ENCODE peak calls at places on chromosomes 1 and 21, in nine cellular contexts. Y, P, W, R, S, D, X, F and N are unnamed samples.

GRCh38 chr1:201026746-201027145 is 3.2 kb upstream of the KIF21B start:
- DNase-seq in Y (peak), P (no peak), W (no peak), R (no peak), S (no peak), D (no peak), X (no peak), F (no peak), N (no peak)

GRCh38 chr1:178609015-178609414 is 96.1 kb downstream of the TEX35 start:
- DNase-seq in Y (no peak), P (peak), W (no peak), R (no peak), S (no peak), D (no peak), X (peak), F (no peak), N (no peak)

GRCh38 chr21:22710725-22711124 is 1712.5 kb downstream of the NCAM2 start:
- DNase-seq in Y (no peak), P (no peak), W (no peak), R (no peak), S (no peak), D (no peak), X (no peak), F (no peak), N (no peak)

GRCh38 chr1:29517251-29518080 is 281.1 kb downstream of the PTPRU start:
- DNase-seq in Y (no peak), P (no peak), W (no peak), R (no peak), S (no peak), D (no peak), X (no peak), F (no peak), N (no peak)

GRCh38 chr1:23169727-23170335 is 1.2 kb upstream of the LUZP1 start:
- DNase-seq in Y (peak), P (peak), W (no peak), R (peak), S (peak), D (no peak), X (no peak), F (peak), N (peak)

GRCh38 chr1:227748496-227749182 is 13.4 kb downstream of the SNAP47 start:
- DNase-seq in Y (no peak), P (no peak), W (no peak), R (no peak), S (no peak), D (no peak), X (no peak), F (no peak), N (no peak)

GRCh38 chr1:70745199-70745598 is 302.4 kb downstream of the PTGER3 start:
- DNase-seq in Y (peak), P (peak), W (peak), R (peak), S (peak), D (no peak), X (peak), F (no peak), N (peak)

GRCh38 chr1:147750618-147751217 is 9.7 kb downstream of the GJA5 start:
- DNase-seq in Y (no peak), P (no peak), W (no peak), R (no peak), S (no peak), D (no peak), X (peak), F (no peak), N (no peak)

GRCh38 chr1:73359001-73359400 is 839.0 kb downstream of the LRRIQ3 start:
- DNase-seq in Y (no peak), P (no peak), W (no peak), R (no peak), S (no peak), D (no peak), X (no peak), F (no peak), N (no peak)

GRCh38 chr1:22296701-22297591 is 154.0 kb upstream of the WNT4 start:
- DNase-seq in Y (no peak), P (peak), W (no peak), R (no peak), S (no peak), D (no peak), X (peak), F (no peak), N (no peak)

GRCh38 chr1:101317590-101317989 is 80.8 kb downstream of the S1PR1 start:
- DNase-seq in Y (no peak), P (no peak), W (no peak), R (peak), S (no peak), D (no peak), X (no peak), F (no peak), N (no peak)

GRCh38 chr21:45334134-45334533 is 46.4 kb upstream of the POFUT2 start:
- DNase-seq in Y (no peak), P (no peak), W (no peak), R (no peak), S (no peak), D (no peak), X (no peak), F (no peak), N (no peak)

GRCh38 chr1:199759268-199759724 is 268.2 kb upstream of the NR5A2 start:
- DNase-seq in Y (no peak), P (peak), W (no peak), R (no peak), S (peak), D (no peak), X (peak), F (no peak), N (no peak)

GRCh38 chr1:233665575-233666270 is 51.8 kb downstream of the KCNK1 start:
- DNase-seq in Y (no peak), P (no peak), W (no peak), R (no peak), S (no peak), D (no peak), X (no peak), F (no peak), N (no peak)

GRCh38 chr1:99180343-99180808 is 83.9 kb upstream of the PLPPR4 start:
- DNase-seq in Y (peak), P (peak), W (peak), R (peak), S (peak), D (peak), X (peak), F (peak), N (peak)

GRCh38 chr1:1577367-1578011 is 2.8 kb upstream of the SSU72 start:
- DNase-seq in Y (no peak), P (no peak), W (no peak), R (no peak), S (no peak), D (no peak), X (no peak), F (no peak), N (no peak)

GRCh38 chr1:242523968-242524570 is 428 bp downstream of the PLD5 start:
- DNase-seq in Y (no peak), P (peak), W (peak), R (peak), S (no peak), D (peak), X (peak), F (peak), N (peak)

GRCh38 chr1:241357366-241358305 is 631 bp upstream of the RGS7 start:
- DNase-seq in Y (no peak), P (peak), W (no peak), R (peak), S (no peak), D (peak), X (no peak), F (no peak), N (peak)

GRCh38 chr1:170402451-170403311 is 129.3 kb upstream of the GORAB start:
- DNase-seq in Y (no peak), P (peak), W (no peak), R (no peak), S (no peak), D (no peak), X (no peak), F (no peak), N (no peak)

GRCh38 chr1:100882622-100883186 is 11.9 kb downstream of the EXTL2 start:
- DNase-seq in Y (no peak), P (no peak), W (no peak), R (no peak), S (no peak), D (no peak), X (no peak), F (peak), N (no peak)

GRCh38 chr1:230054092-230054749 is 12.8 kb upstream of the GALNT2 start:
- DNase-seq in Y (no peak), P (no peak), W (no peak), R (no peak), S (no peak), D (no peak), X (no peak), F (no peak), N (no peak)

GRCh38 chr1:38025664-38026063 is 13.1 kb downstream of the UTP11 start:
- DNase-seq in Y (no peak), P (no peak), W (no peak), R (no peak), S (no peak), D (no peak), X (no peak), F (no peak), N (no peak)

GRCh38 chr1:1290238-1290731 is 10.0 kb downstream of the SCNN1D start:
- DNase-seq in Y (peak), P (peak), W (peak), R (peak), S (no peak), D (peak), X (peak), F (peak), N (peak)

GRCh38 chr1:154744352-154744751 is 125.7 kb downstream of the KCNN3 start:
- DNase-seq in Y (no peak), P (no peak), W (no peak), R (no peak), S (no peak), D (no peak), X (no peak), F (no peak), N (no peak)
- TF ChIP-seq EZH2phosphoT487 in Y (no peak), P (no peak), W (no peak), R (no peak), S (no peak), D (no peak), X (no peak), F (no peak), N (no peak)

DNA sequence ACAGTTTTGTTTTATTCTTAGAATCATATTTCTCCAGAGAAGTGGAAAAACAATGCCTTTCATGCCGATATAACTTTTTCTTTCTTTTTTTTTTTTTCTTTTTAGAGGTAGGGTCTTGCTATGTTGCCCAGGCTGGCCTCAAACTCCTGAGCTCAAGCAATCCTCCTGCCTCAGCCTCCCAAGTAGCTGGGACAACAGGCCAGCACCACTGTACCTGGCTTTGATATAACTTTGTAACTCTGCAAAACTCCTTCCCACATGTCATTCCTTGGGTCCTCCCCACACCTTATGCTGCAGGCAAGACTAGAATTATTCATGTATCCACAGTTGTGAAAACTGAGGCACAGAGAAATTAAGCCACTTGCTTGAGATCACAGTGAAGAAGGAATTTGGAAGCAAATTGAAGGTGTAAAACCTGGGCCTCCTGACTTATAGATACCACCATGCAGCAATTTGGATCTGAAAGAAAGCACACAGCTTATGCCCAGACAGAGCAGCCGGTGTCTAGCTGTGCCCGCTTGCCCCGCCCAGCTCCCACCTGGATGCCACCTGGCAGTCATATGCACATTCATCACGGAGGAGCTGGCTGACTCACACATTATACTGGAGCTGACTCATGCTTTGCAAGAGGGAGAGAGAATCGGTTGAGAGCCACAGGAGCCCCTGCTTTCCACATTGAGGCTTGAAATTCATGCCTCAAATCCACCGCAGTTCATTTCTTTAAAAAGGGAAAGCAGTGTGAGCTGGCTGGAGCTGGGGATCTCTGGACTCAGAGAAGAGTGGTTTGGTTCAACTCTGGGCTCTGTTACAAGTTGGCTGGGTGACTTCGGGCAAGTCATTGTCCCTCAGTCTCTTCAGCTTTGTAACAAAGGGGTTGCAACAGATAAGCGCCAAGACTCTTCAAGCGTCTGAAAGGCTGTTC is 8.3 kb upstream of the SLC2A1 start:
- DNase-seq in Y (no peak), P (peak), W (peak), R (peak), S (peak), D (no peak), X (peak), F (peak), N (no peak)
- H3K27ac ChIP-seq in Y (no peak), P (peak), W (peak), R (peak), S (peak), D (peak), X (peak), F (peak), N (no peak)

DNA sequence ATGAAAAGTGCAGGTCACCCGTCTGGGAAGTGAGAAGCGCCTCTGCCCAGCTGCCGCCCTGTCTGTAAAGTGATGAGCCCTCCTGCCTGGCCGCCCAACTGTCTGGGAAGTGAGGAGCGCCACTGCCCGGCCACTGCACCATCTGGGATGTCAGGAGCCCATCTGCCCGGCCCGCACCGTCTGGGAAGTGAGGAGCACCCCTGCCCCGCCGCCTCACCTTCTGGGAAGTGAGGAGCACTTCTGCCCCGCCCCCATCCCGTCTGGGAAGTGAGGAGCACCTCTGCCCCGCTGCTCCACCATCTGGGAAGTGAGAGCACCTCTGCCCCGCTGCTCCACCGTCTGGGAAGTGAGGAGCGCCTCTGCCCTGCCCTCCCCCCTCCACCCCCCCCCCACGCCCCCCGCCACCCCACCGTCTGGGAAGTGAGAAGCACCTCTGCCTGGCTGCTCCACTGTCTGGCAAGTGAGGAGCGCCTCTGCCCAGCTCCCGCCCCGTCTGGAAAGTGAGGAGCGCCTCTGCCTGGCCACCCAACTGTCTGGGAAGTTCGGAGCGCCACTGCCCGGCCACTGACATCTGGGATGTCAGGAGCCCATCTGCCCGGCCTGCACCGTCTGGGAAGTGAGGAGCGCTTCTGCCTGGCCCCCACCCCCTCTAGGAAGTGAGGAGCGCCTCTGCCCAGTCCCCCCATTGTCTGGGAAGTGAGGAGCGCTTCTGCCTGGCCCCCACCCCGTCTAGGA is 4.5 kb upstream of the ZZZ3 start:
- DNase-seq in Y (no peak), P (no peak), W (no peak), R (peak), S (no peak), D (no peak), X (no peak), F (peak), N (peak)
- H3K4me2 ChIP-seq in Y (peak), P (no peak), W (no peak), R (peak), S (peak), D (no peak), X (no peak), F (peak), N (peak)

DNA sequence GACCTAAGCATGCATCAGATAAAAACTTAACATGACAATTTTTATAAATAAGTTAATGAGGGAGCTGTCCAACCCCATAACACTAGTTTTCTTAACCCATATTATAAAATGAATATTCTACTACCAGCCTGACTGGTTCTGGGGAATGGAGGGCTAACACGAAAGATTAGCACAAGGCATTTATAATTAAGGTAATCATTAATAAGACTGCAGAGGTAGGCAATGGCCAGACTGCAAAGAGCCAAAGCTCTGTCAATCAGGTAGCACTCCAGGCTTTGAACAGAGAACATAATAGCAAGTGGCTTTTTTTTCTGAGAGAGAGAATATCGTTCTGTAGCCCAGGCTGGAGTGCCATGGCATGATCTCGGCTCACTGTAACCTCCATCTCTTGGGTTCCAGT is 20.6 kb upstream of the TMEM35B start:
- DNase-seq in Y (no peak), P (no peak), W (no peak), R (no peak), S (no peak), D (no peak), X (no peak), F (no peak), N (no peak)
- TF ChIP-seq EZH2phosphoT487 in Y (no peak), P (no peak), W (no peak), R (no peak), S (no peak), D (no peak), X (no peak), F (no peak), N (no peak)

GRCh38 chr21:15138475-15138874 is 73.7 kb upstream of the NRIP1 start:
- DNase-seq in Y (no peak), P (no peak), W (no peak), R (no peak), S (no peak), D (no peak), X (no peak), F (no peak), N (peak)
- H3K27ac ChIP-seq in Y (no peak), P (no peak), W (no peak), R (no peak), S (no peak), D (no peak), X (no peak), F (no peak), N (no peak)

GRCh38 chr1:93770640-93771039 is 89.0 kb upstream of the BCAR3 start:
- DNase-seq in Y (peak), P (peak), W (no peak), R (peak), S (no peak), D (no peak), X (peak), F (no peak), N (peak)

GRCh38 chr1:93771843-93772242 is 90.2 kb upstream of the BCAR3 start:
- DNase-seq in Y (no peak), P (no peak), W (no peak), R (no peak), S (no peak), D (no peak), X (no peak), F (no peak), N (no peak)

GRCh38 chr1:93774707-93775106 is 93.1 kb upstream of the BCAR3 start:
- DNase-seq in Y (no peak), P (no peak), W (no peak), R (no peak), S (no peak), D (no peak), X (no peak), F (no peak), N (no peak)

GRCh38 chr1:93775224-93775623 is 93.6 kb upstream of the BCAR3 start:
- DNase-seq in Y (no peak), P (no peak), W (no peak), R (no peak), S (peak), D (no peak), X (peak), F (no peak), N (no peak)

DNA sequence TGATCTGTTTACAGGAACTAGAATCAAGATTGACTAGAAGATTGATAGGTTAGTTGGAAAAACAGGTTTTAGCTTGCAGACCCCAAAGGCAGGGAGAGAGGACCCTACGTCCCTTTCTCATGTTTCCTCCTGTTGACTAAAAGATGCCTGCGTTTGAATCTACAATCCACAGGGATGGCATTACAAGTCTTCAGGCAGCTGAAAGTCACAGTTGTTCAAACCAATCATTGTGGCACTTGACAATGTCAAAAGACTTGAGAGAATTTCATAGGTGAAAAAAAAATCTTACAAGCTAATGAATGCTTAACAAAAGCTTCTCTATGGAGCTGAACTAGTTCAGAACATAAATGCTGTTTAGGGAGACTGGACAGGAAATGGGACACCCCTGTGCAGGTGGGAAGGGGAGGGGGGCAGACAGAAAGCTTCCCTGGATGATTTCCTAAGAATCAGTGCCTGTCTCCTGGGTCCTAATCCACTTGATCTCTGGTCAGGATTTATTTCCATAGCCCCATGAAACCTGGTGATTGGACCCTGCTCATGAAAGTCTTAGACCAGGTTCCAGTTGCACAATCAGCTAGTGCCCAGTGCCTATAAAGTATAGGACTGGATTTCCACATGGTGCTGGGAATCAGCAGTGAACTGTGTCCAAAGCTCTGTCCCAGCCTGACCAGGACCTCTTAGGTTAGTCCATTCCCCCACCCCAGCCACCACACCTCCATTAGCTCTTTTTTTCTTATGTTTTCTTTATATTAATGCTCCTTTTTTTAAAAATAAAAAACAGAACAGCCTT is 91.6 kb upstream of the BCAR3 start:
- DNase-seq in Y (no peak), P (no peak), W (no peak), R (no peak), S (no peak), D (no peak), X (no peak), F (no peak), N (no peak)
- H3K4me2 ChIP-seq in Y (no peak), P (no peak), W (no peak), R (no peak), S (no peak), D (no peak), X (peak), F (no peak), N (no peak)